ENCODE peak calls at places on chromosomes 1 and 21, in seven cellular contexts. E, O, I, Y, Z, X and U are unnamed samples.

GRCh38 chr21:25536752-25537151 is 70.5 kb downstream of the MRPL39 start:
- DNase-seq in X (no peak), Y (no peak), E (no peak), Z (no peak), I (no peak), O (no peak), U (no peak)

GRCh38 chr1:96236156-96236739 is 485.3 kb upstream of the PTBP2 start:
- DNase-seq in Y (peak), I (peak), X (peak), O (peak), Z (peak), E (peak), U (no peak)

GRCh38 chr1:29649375-29650040 is 413.2 kb downstream of the PTPRU start:
- DNase-seq in E (peak), Y (no peak), Z (no peak), O (no peak), X (no peak), I (no peak), U (peak)

GRCh38 chr1:38724160-38725131 is 135.1 kb downstream of the RRAGC start:
- DNase-seq in Z (peak), I (no peak), O (no peak), X (no peak), Y (no peak), E (no peak), U (no peak)

GRCh38 chr1:188652678-188653077 is 1823.9 kb downstream of the PLA2G4A start:
- DNase-seq in Z (no peak), O (peak), I (no peak), E (peak), Y (no peak), X (no peak), U (no peak)

GRCh38 chr21:35705888-35706287 is 354.4 kb downstream of the SETD4 start:
- DNase-seq in O (no peak), I (no peak), Y (no peak), X (no peak), Z (no peak), E (no peak), U (no peak)

GRCh38 chr1:232431748-232432147 is 198.2 kb downstream of the SIPA1L2 start:
- DNase-seq in I (no peak), X (no peak), Y (no peak), E (no peak), O (no peak), Z (no peak), U (no peak)

GRCh38 chr1:183918589-183918988 is 113.7 kb downstream of the RGL1 start:
- DNase-seq in I (no peak), E (no peak), O (no peak), X (no peak), Z (peak), Y (no peak), U (no peak)

GRCh38 chr1:40853113-40853999 is 8.8 kb downstream of the CITED4 start:
- DNase-seq in I (no peak), Z (no peak), X (no peak), O (no peak), E (peak), Y (no peak), U (no peak)

GRCh38 chr1:84753516-84754375 is 63.5 kb upstream of the SSX2IP start:
- DNase-seq in O (peak), Z (peak), X (peak), E (peak), I (peak), Y (peak), U (no peak)

GRCh38 chr1:157960773-157961172 is 32.7 kb upstream of the KIRREL1 start:
- DNase-seq in E (no peak), Y (no peak), I (no peak), O (no peak), X (no peak), Z (no peak), U (no peak)
- TF ChIP-seq CTCF in E (no peak), Y (no peak), I (peak), O (no peak), X (no peak), Z (peak), U (no peak)

GRCh38 chr1:248243204-248243603 is 12.0 kb downstream of the OR2M4 start:
- DNase-seq in I (peak), Z (peak), X (peak), O (peak), Y (peak), E (peak), U (no peak)
- TF ChIP-seq CTCF in I (peak), Z (peak), X (peak), O (peak), Y (peak), E (peak), U (peak)

DNA sequence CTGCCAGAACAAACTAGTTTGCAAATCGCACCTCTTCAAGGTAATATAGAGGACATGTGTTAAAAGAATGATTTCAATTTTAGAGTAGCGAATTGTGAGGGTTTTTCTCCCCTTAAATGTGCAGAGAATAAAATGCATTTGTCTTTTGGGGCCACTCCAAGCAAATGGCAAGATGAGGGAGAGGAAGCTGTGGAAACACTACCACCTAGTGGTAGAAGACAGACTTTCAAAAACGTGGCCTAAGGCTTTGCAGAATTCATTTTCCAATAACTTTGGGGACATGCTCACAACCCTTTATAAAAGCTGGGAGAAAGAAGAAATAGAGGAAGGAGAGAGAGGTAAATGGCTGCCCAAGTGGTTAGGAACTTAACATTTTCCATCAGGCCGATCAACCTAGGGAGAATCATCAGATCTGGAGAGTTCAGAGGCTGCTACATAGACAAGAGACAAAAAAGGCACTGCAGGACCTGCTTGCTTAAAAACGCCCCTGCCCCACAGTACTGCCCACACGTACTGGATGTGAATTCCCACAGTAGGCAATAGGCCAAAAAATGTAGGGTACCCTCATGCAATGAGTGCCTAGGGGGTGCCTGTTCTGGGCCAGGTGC is 15.7 kb upstream of the RCAN1 start:
- DNase-seq in Y (peak), O (peak), Z (peak), X (peak), E (peak), I (peak), U (no peak)
- TF ChIP-seq CTCF in Y (peak), O (peak), Z (peak), X (peak), E (peak), I (peak), U (peak)

DNA sequence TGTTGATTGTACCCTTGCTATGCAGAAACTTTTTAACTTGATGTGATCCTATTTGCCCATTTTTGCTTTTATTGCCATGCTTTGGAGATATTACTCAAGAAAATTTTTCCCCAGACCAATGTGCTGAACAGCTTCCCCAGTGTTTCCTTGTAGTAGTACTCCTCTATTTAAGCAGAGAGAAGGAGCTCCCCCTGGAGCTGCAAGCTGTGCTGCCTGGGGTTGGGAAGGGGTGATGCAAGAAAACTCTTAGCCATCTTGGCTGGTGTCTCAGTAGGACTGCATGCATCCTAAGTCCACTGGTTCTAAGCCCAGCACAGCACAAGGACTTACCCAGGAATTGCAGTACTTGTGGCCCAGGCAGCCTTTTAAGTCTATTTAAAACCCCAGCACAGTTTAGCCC is 121.6 kb downstream of the NTMT2 start:
- DNase-seq in X (no peak), I (peak), Y (peak), E (no peak), O (peak), Z (no peak), U (no peak)
- TF ChIP-seq CTCF in X (no peak), I (peak), Y (no peak), E (no peak), O (peak), Z (peak), U (no peak)

DNA sequence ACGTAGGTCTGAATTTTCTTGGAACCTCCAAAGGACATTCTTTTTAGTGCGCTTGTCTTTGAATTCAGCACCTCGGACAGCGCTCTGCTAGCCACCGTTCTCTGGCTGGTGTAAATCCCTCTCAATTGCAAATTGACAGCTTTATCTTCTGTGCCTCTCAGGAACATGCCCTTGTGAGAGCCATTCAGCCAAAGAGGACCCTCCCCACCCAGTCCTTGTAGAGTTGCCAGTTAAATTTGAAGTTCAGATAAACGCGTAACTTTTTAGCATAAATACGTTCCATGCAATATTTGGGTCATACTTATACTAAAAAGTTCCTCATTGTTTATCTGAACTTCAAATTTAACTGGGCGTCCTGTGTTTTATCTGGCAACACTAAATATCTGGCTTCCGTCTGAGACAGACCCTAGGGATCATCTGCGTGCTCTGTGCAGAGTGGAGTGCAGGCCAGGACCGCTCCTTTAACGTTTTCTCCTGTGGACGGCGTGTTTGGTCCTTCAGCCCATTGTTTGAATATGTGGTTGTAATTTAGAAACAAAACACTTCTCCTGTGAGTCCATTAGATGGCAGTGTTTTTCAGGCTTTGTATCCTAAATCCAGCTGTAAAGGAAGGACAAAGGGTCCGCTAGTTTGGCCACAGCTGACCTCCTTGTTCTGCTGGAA is 7.0 kb downstream of the KCNAB2 start:
- DNase-seq in Z (no peak), Y (peak), O (peak), I (peak), X (peak), E (peak), U (no peak)
- TF ChIP-seq CTCF in Z (peak), Y (peak), O (peak), I (peak), X (peak), E (peak), U (peak)

DNA sequence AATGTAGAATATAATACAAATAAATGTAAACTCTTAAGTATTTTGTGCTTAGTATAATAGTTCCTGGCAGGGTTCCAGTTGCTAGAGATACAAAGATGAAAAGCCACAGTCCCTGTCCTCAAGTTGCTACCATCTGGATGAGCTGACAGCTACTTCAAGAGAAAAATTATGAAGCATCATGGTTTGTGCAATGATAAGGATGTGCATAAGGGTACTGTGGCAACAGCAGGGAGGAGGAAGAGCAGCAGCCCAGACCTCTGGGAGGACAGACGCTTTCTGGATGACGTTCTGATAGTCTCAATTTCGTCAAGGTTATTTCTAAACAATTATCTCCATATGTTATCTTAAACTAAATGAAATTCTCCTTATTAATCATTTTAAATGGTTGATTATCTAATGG is 198.9 kb downstream of the NTNG1 start:
- DNase-seq in O (no peak), Y (no peak), E (no peak), Z (no peak), X (no peak), I (no peak), U (no peak)
- TF ChIP-seq CTCF in O (no peak), Y (no peak), E (no peak), Z (no peak), X (no peak), I (no peak), U (no peak)